ENCODE peak calls at places on chromosomes 6 and 20, in four cellular contexts. C is GM23248, D is GM23338, G is neuronal stem cell. W is an unnamed sample. For H3K4me1, the result is how much of the 10 kb centered on the place peaks cover.

GRCh38 chr20:4160761-4161305 is 145.5 kb upstream of the RNF24 start:
- DNase-seq in G (no peak), D (peak), C (no peak), W (peak)

GRCh38 chr6:106789436-106790145 is 160.2 kb downstream of the QRSL1 start:
- DNase-seq in D (no peak), G (no peak), C (no peak), W (no peak)

GRCh38 chr20:37522258-37523011 is 1.4 kb downstream of the NNAT start:
- DNase-seq in C (no peak), G (no peak), D (peak), W (no peak)

GRCh38 chr6:82741996-82742385 is 323.6 kb downstream of the UBE3D start:
- DNase-seq in G (peak), C (no peak), D (peak), W (no peak)

GRCh38 chr20:25745100-25745499 is 48.4 kb upstream of the ZNF337 start:
- DNase-seq in D (no peak), G (no peak), C (no peak), W (no peak)

GRCh38 chr6:29797966-29798365 is 29.7 kb upstream of the HLA-G start:
- DNase-seq in D (no peak), G (no peak), C (no peak), W (no peak)

GRCh38 chr6:139539852-139540251 is 165.4 kb upstream of the CITED2 start:
- DNase-seq in C (peak), D (peak), G (no peak), W (peak)

GRCh38 chr6:112150363-112150762 is 63.0 kb downstream of the FAM229B start:
- DNase-seq in D (no peak), G (no peak), C (peak), W (peak)

GRCh38 chr6:139016337-139017213 is 12.0 kb upstream of the ABRACL start:
- DNase-seq in D (peak), C (no peak), G (no peak), W (no peak)

GRCh38 chr6:149233056-149233715 is 84.3 kb upstream of the TAB2 start:
- DNase-seq in G (no peak), C (peak), D (no peak), W (peak)

GRCh38 chr6:72826744-72827438 is 205.0 kb downstream of the KCNQ5 start:
- DNase-seq in C (peak), D (no peak), G (no peak), W (no peak)

GRCh38 chr20:50187403-50188051 is 3.1 kb upstream of the CEBPB start:
- DNase-seq in C (peak), D (peak), G (no peak), W (peak)

GRCh38 chr6:151765444-151765886 is 42.0 kb upstream of the ESR1 start:
- DNase-seq in G (peak), C (peak), D (peak), W (peak)

GRCh38 chr6:140203611-140204553 is 829.4 kb upstream of the CITED2 start:
- DNase-seq in C (peak), G (no peak), D (no peak), W (no peak)

GRCh38 chr6:31142356-31142755 is 3.5 kb upstream of the PSORS1C2 start:
- DNase-seq in D (no peak), G (no peak), C (no peak), W (no peak)

GRCh38 chr6:158903801-158904200 is 84.6 kb upstream of the EZR start:
- DNase-seq in G (no peak), C (no peak), D (no peak), W (no peak)

GRCh38 chr6:36042618-36043260 is 15.1 kb downstream of the MAPK14 start:
- DNase-seq in D (no peak), G (no peak), C (no peak), W (no peak)

GRCh38 chr20:61525781-61526431 is 273.8 kb downstream of the CDH4 start:
- DNase-seq in D (no peak), G (no peak), C (peak), W (no peak)

GRCh38 chr6:132830236-132830799 is 15.9 kb downstream of the RPS12 start:
- DNase-seq in D (peak), G (peak), C (peak), W (peak)

GRCh38 chr6:36724514-36725385 is 27.1 kb downstream of the RAB44 start:
- DNase-seq in C (peak), G (no peak), D (peak), W (peak)

GRCh38 chr6:55776131-55776530 is 99.3 kb downstream of the BMP5 start:
- DNase-seq in G (no peak), D (no peak), C (no peak), W (peak)

GRCh38 chr6:168326294-168327261 is 7.0 kb upstream of the DACT2 start:
- DNase-seq in G (no peak), C (no peak), D (peak), W (peak)

GRCh38 chr6:45310118-45310788 is 17.9 kb upstream of the RUNX2 start:
- DNase-seq in C (no peak), D (peak), G (no peak), W (no peak)

GRCh38 chr6:41494212-41495115 is 51.7 kb upstream of the FOXP4 start:
- DNase-seq in D (peak), G (peak), C (no peak), W (no peak)

GRCh38 chr6:155444952-155445903 is 10.4 kb downstream of the NOX3 start:
- DNase-seq in D (no peak), C (no peak), G (no peak), W (no peak)

GRCh38 chr6:155442562-155442961 is 13.1 kb downstream of the NOX3 start:
- DNase-seq in C (no peak), G (no peak), D (no peak), W (no peak)

GRCh38 chr6:155444120-155444917 is 11.3 kb downstream of the NOX3 start:
- DNase-seq in G (no peak), C (no peak), D (no peak), W (no peak)

GRCh38 chr6:155440758-155441157 is 14.9 kb downstream of the NOX3 start:
- DNase-seq in G (no peak), D (no peak), C (no peak), W (no peak)

GRCh38 chr6:155443168-155443567 is 12.5 kb downstream of the NOX3 start:
- DNase-seq in C (no peak), D (no peak), G (no peak), W (no peak)
- H2AFZ ChIP-seq in C (no peak), D (peak), G (no peak), W (no peak)

GRCh38 chr6:52548999-52549398 is 27.9 kb downstream of the TRAM2 start:
- DNase-seq in D (no peak), C (no peak), G (no peak), W (no peak)
- H3K4me1 ChIP-seq in D (under half), C (half or more), G (under half), W (half or more)

DNA sequence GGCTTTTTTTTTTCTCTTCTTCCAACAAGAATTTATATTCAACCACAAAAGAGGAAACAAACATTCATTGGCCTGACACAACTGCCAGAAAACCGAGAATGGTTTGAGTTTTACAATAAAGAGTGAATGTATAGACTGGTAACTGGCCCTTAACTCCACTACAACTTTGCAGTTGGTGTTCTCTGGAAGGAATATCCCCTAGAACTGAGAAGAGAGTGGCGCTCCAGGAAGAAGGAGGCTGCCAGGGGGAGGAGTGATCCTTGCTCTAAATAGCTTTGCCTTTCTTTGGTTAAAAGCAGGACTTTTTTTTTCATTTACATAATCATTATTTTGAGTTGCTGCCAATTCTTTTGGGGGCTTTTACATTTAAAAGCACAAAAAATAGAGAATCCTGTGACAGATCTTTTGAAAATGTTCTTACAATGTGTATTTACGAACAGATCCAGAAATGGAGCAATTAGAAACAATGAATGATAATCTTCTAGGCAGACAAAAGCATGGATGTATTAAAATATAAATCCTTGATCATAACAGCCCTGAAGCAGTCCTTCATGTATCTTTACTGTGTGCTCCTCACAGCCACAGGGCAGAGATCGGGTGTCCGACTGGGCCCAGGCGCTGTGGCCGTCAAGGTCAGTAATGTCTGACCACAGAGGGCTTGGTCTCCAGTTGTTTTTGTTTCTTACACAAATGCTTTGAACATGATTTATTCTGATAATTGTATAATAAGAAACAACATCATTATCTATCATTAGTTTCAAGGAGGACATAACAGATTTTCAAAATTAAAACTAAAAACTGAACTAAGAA is 612.1 kb downstream of the HDGFL1 start:
- DNase-seq in G (no peak), C (no peak), D (no peak), W (no peak)
- H2AFZ ChIP-seq in G (peak), C (no peak), D (peak), W (no peak)

GRCh38 chr6:79605061-79605460 is 26.1 kb upstream of the SH3BGRL2 start:
- DNase-seq in C (no peak), D (no peak), G (no peak), W (no peak)
- H3K4me1 ChIP-seq in C (under half), D (under half), G (under half), W (half or more)

GRCh38 chr6:68693271-68693670 is 58.2 kb downstream of the ADGRB3 start:
- DNase-seq in G (no peak), D (no peak), C (no peak), W (no peak)
- H2AFZ ChIP-seq in G (no peak), D (no peak), C (no peak), W (no peak)

GRCh38 chr20:43946206-43946491 is 31.5 kb downstream of the TOX2 start:
- DNase-seq in G (no peak), C (no peak), D (no peak), W (no peak)
- H3K4me1 ChIP-seq in G (under half), C (under half), D (under half), W (under half)

W was measured in hepatocyte.